ENCODE peak calls at places on chromosome 16, in seven cellular contexts. L is CD8-positive, alpha-beta T cell; T is T-helper 2 cell; P is activated effector memory CD4-positive, alpha-beta T cell treated with anti-CD3 and anti-CD28 coated beads, Interleukin-2, amount 50 U/mL, for 16 hours; O is Jurkat, Clone E6-1; I is activated CD8-positive, alpha-beta memory T cell treated with anti-CD3 and anti-CD28 coated beads for 48 hours; V is cardiac fibroblast. Z is an unnamed sample.

GRCh38 chr16:17342031-17342430 is 128.7 kb downstream of the XYLT1 start:
- DNase-seq in L (no peak), T (no peak), P (no peak), O (no peak), I (no peak), V (no peak), Z (no peak)

GRCh38 chr16:70395345-70395901 is 43.5 kb downstream of the ST3GAL2 start:
- DNase-seq in L (peak), T (peak), P (peak), O (no peak), I (no peak), V (peak), Z (peak)

GRCh38 chr16:49484936-49485335 is 111.3 kb downstream of the C16orf78 start:
- DNase-seq in L (no peak), T (no peak), P (peak), O (no peak), I (no peak), V (no peak), Z (no peak)

GRCh38 chr16:77409311-77409710 is 25.5 kb downstream of the ADAMTS18 start:
- DNase-seq in L (no peak), T (no peak), P (no peak), O (no peak), I (no peak), V (no peak), Z (no peak)

GRCh38 chr16:87337247-87337646 is 20.1 kb upstream of the C16orf95 start:
- DNase-seq in L (no peak), T (no peak), P (no peak), O (peak), I (no peak), V (no peak), Z (no peak)

GRCh38 chr16:86095131-86095752 is 196.3 kb downstream of the IRF8 start:
- DNase-seq in L (no peak), T (no peak), P (peak), O (no peak), I (no peak), V (no peak), Z (no peak)

GRCh38 chr16:19907161-19907992 is 22.7 kb upstream of the GPRC5B start:
- DNase-seq in L (peak), T (peak), P (peak), O (peak), I (peak), V (peak), Z (peak)

GRCh38 chr16:9047689-9048301 is 43.6 kb upstream of the HAPSTR1 start:
- DNase-seq in L (no peak), T (no peak), P (peak), O (no peak), I (no peak), V (peak), Z (no peak)

GRCh38 chr16:80883159-80883642 is 78.8 kb upstream of the CDYL2 start:
- DNase-seq in L (no peak), T (no peak), P (no peak), O (no peak), I (no peak), V (no peak), Z (no peak)

GRCh38 chr16:15418206-15418605 is 16.2 kb upstream of the BMERB1 start:
- DNase-seq in L (no peak), T (no peak), P (no peak), O (no peak), I (no peak), V (no peak), Z (no peak)

GRCh38 chr16:27462200-27462845 is 60.3 kb downstream of the IL21R start:
- DNase-seq in L (no peak), T (no peak), P (no peak), O (no peak), I (no peak), V (no peak), Z (no peak)

GRCh38 chr16:69595127-69596036 is 29.6 kb downstream of the NFAT5 start:
- DNase-seq in L (no peak), T (no peak), P (no peak), O (no peak), I (no peak), V (peak), Z (no peak)

GRCh38 chr16:89334988-89335802 is 117.7 kb downstream of the ZNF778 start:
- DNase-seq in L (no peak), T (no peak), P (no peak), O (no peak), I (no peak), V (no peak), Z (no peak)

GRCh38 chr16:50612849-50613198 is 64.6 kb downstream of the NKD1 start:
- DNase-seq in L (no peak), T (no peak), P (no peak), O (no peak), I (no peak), V (no peak), Z (no peak)

GRCh38 chr16:57999366-57999970 is 1.0 kb downstream of the ZNF319 start:
- DNase-seq in L (peak), T (no peak), P (peak), O (peak), I (no peak), V (peak), Z (no peak)

GRCh38 chr16:27681681-27682080 is 131.7 kb downstream of the KATNIP start:
- DNase-seq in L (no peak), T (no peak), P (no peak), O (no peak), I (no peak), V (no peak), Z (no peak)

GRCh38 chr16:55555436-55555835 is 11.0 kb upstream of the CAPNS2 start:
- DNase-seq in L (no peak), T (no peak), P (no peak), O (no peak), I (no peak), V (peak), Z (no peak)

GRCh38 chr16:73041644-73042043 is 6.3 kb downstream of the ZFHX3 start:
- DNase-seq in L (no peak), T (no peak), P (no peak), O (no peak), I (no peak), V (no peak), Z (no peak)

GRCh38 chr16:17469011-17469741 is 1.6 kb downstream of the XYLT1 start:
- DNase-seq in L (no peak), T (no peak), P (no peak), O (no peak), I (no peak), V (peak), Z (no peak)